ENCODE peak calls at places on chromosomes 5 and 9, in five cellular contexts. F is HFFc6, X is Calu3, H is heart right ventricle, N is IMR-90. B is an unnamed sample.

GRCh38 chr5:36796171-36796570 is 80.4 kb upstream of the NIPBL start:
- DNase-seq in F (no peak), X (no peak), H (no peak), N (no peak), B (no peak)

GRCh38 chr5:160749682-160750081 is 102.3 kb downstream of the ATP10B start:
- DNase-seq in F (no peak), X (no peak), H (no peak), N (no peak), B (no peak)

GRCh38 chr9:13750061-13750460 is 470.6 kb upstream of the MPDZ start:
- DNase-seq in F (peak), X (no peak), H (no peak), N (peak), B (peak)

GRCh38 chr5:56516936-56517521 is 283.9 kb upstream of the ANKRD55 start:
- DNase-seq in F (no peak), X (peak), H (peak), N (peak), B (peak)

GRCh38 chr5:177330991-177331837 is 19.5 kb upstream of the MXD3 start:
- DNase-seq in F (no peak), X (no peak), H (no peak), N (no peak), B (no peak)

GRCh38 chr9:112002847-112003457 is 106.3 kb downstream of the UGCG start:
- DNase-seq in F (no peak), X (no peak), H (no peak), N (peak), B (no peak)

GRCh38 chr5:157180374-157181264 is at the start of gene ITK:
- DNase-seq in F (no peak), X (no peak), H (no peak), N (no peak), B (no peak)

GRCh38 chr5:43279548-43280274 is 33.5 kb downstream of the HMGCS1 start:
- DNase-seq in F (no peak), X (no peak), H (no peak), N (no peak), B (no peak)

GRCh38 chr5:128341056-128341455 is 197.0 kb downstream of the FBN2 start:
- DNase-seq in F (no peak), X (no peak), H (no peak), N (no peak), B (peak)

GRCh38 chr5:56069652-56070226 is 75.0 kb upstream of the IL6ST start:
- DNase-seq in F (no peak), X (no peak), H (no peak), N (no peak), B (no peak)

GRCh38 chr9:134892820-134893420 is 12.3 kb downstream of the FCN2 start:
- DNase-seq in F (no peak), X (no peak), H (no peak), N (no peak), B (no peak)

GRCh38 chr9:114363424-114363823 is 24.4 kb downstream of the AKNA start:
- DNase-seq in F (no peak), X (no peak), H (no peak), N (no peak), B (no peak)

GRCh38 chr5:144427871-144428270 is 257.2 kb downstream of the KCTD16 start:
- DNase-seq in F (peak), X (no peak), H (no peak), N (no peak), B (no peak)

GRCh38 chr5:173320259-173320658 is 8.0 kb downstream of the STC2 start:
- DNase-seq in F (no peak), X (no peak), H (peak), N (no peak), B (no peak)
- TF ChIP-seq CTCF in F (no peak), X (no peak), H (peak), N (peak), B (no peak)

GRCh38 chr5:73307645-73308346 is 134.8 kb downstream of the TMEM174 start:
- DNase-seq in F (no peak), X (no peak), H (no peak), N (no peak), B (no peak)

GRCh38 chr5:73312872-73313510 is 135.6 kb downstream of the FOXD1 start:
- DNase-seq in F (no peak), X (no peak), H (no peak), N (peak), B (no peak)

GRCh38 chr5:73314395-73315195 is 134.0 kb downstream of the FOXD1 start:
- DNase-seq in F (no peak), X (no peak), H (no peak), N (peak), B (peak)

GRCh38 chr5:73311291-73312110 is 137.1 kb downstream of the FOXD1 start:
- DNase-seq in F (peak), X (peak), H (peak), N (peak), B (no peak)

GRCh38 chr5:73312146-73312871 is 136.3 kb downstream of the FOXD1 start:
- DNase-seq in F (peak), X (no peak), H (no peak), N (peak), B (no peak)
- TF ChIP-seq CTCF in F (peak), X (no peak), H (no peak), N (peak), B (no peak)

DNA sequence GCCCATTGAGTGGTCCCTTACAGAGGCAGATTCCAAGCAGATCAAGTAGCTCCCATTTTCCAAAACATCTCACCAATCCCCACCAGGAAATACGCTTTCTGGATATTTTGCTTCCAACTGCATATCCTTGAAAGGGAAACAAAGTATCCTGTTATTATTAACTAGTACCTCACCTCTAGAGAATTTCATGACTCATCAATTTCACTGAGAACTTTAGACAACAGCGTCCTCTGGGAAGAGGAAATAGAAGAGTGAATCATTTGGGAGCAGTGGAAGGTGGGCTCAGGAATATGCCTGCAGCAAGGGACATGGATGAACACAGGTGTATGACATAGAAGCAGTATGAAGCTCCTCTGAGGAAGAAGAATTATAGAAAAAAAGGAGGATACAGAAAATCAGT is 186.7 kb downstream of the MARCHF11 start:
- DNase-seq in F (peak), X (no peak), H (no peak), N (peak), B (peak)
- TF ChIP-seq CTCF in F (peak), X (no peak), H (no peak), N (peak), B (peak)

GRCh38 chr5:179008667-179009066 is 13.5 kb upstream of the GRM6 start:
- DNase-seq in F (no peak), X (no peak), H (no peak), N (no peak), B (no peak)
- TF ChIP-seq CTCF in F (peak), X (no peak), H (no peak), N (no peak), B (no peak)

GRCh38 chr9:117305454-117305853 is 109.4 kb downstream of the ASTN2 start:
- DNase-seq in F (no peak), X (no peak), H (no peak), N (no peak), B (no peak)

GRCh38 chr9:117303643-117304230 is 111.1 kb downstream of the ASTN2 start:
- DNase-seq in F (no peak), X (no peak), H (no peak), N (no peak), B (no peak)

GRCh38 chr9:117306032-117306431 is 108.8 kb downstream of the ASTN2 start:
- DNase-seq in F (no peak), X (no peak), H (no peak), N (no peak), B (no peak)

GRCh38 chr9:117304613-117305012 is 110.2 kb downstream of the ASTN2 start:
- DNase-seq in F (no peak), X (no peak), H (no peak), N (no peak), B (no peak)

DNA sequence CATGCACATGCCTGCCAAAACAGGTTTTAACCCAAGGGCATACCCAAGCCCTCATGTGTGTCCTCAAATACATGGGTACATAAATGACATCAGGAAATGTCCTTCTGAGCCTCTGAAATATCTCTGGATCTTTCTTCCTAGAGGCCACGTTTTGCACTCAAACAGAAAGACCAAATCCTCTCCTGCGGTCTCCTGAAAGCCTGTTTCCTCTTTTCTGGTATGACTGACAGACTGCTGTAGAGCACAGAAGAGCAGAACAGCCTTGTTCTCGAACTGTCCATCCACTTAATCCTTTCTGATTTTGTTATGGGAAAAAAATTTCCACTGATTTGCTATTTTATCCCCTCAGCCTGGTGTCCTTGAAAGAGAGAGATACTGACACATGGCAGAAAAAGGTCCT is 107.2 kb downstream of the ASTN2 start:
- DNase-seq in F (no peak), X (no peak), H (no peak), N (no peak), B (no peak)
- TF ChIP-seq CTCF in F (no peak), X (no peak), H (no peak), N (no peak), B (no peak)

DNA sequence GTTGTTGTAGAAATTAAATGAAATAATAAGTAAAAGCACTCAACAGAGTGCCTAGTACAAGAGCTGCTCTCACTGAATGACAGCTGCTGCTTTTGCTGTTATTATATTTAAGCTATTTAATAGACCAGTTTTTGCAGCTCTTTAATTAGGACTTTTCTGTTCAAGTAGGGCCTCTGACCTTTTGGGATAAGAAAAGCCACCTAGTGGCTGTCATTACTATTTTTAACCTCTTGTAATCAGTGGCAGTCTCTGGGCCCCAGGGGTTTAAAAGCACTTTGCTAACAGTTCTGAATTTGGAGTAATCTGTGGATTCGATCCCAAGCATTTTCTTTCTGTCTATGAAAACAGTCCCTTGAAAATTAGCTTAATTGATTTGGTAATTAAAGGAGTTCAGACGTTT is 121.1 kb downstream of the NUDT12 start:
- DNase-seq in F (no peak), X (no peak), H (no peak), N (no peak), B (peak)
- TF ChIP-seq CTCF in F (peak), X (no peak), H (no peak), N (no peak), B (peak)

GRCh38 chr5:158739941-158740340 is 359.8 kb downstream of the EBF1 start:
- DNase-seq in F (no peak), X (no peak), H (peak), N (no peak), B (no peak)
- TF ChIP-seq CTCF in F (no peak), X (no peak), H (peak), N (no peak), B (no peak)

B was measured in bronchial epithelial cell.